ENCODE peak calls at places on chromosome 21, in ten cellular contexts. Q is fibroblast of pulmonary artery, L is cardiac fibroblast, R is A673, B is fibroblast of the aortic adventitia, C is tibial artery, W is thyroid gland, F is body of pancreas, Y is dorsolateral prefrontal cortex, Z is transverse colon. P is an unnamed sample.

GRCh38 chr21:35294231-35294898 is 245.3 kb upstream of the RUNX1 start:
- DNase-seq in Q (peak), L (peak), R (no peak), B (peak), C (no peak), W (no peak), F (peak), Y (no peak), Z (peak), P (peak)

GRCh38 chr21:38797470-38797869 is 8.3 kb upstream of the ETS2 start:
- DNase-seq in Q (no peak), L (no peak), R (no peak), B (no peak), C (no peak), W (no peak), F (no peak), Y (no peak), Z (peak), P (peak)

GRCh38 chr21:21028275-21028814 is 30.1 kb downstream of the NCAM2 start:
- DNase-seq in Q (peak), L (peak), R (no peak), B (peak), C (no peak), W (no peak), F (no peak), Y (no peak), Z (no peak), P (no peak)

GRCh38 chr21:34192646-34193285 is 119.4 kb downstream of the MRPS6 start:
- DNase-seq in Q (no peak), L (no peak), R (no peak), B (no peak), C (no peak), W (no peak), F (no peak), Y (no peak), Z (no peak), P (no peak)

GRCh38 chr21:39221282-39221996 is 38.2 kb upstream of the PSMG1 start:
- DNase-seq in Q (no peak), L (no peak), R (no peak), B (no peak), C (no peak), W (peak), F (no peak), Y (no peak), Z (no peak), P (no peak)

GRCh38 chr21:39610705-39611104 is 2.0 kb upstream of the B3GALT5 start:
- DNase-seq in Q (no peak), L (no peak), R (peak), B (no peak), C (no peak), W (no peak), F (peak), Y (no peak), Z (no peak), P (peak)

GRCh38 chr21:42403611-42404231 is at the start of gene UBASH3A:
- DNase-seq in Q (no peak), L (no peak), R (no peak), B (no peak), C (no peak), W (no peak), F (no peak), Y (no peak), Z (peak), P (no peak)

GRCh38 chr21:34606621-34607020 is 8.3 kb downstream of the RCAN1 start:
- DNase-seq in Q (no peak), L (no peak), R (no peak), B (no peak), C (no peak), W (no peak), F (no peak), Y (no peak), Z (no peak), P (no peak)

GRCh38 chr21:34004013-34004938 is 69.1 kb upstream of the MRPS6 start:
- DNase-seq in Q (no peak), L (no peak), R (no peak), B (peak), C (no peak), W (no peak), F (no peak), Y (no peak), Z (no peak), P (no peak)

GRCh38 chr21:37412603-37413360 is 46.2 kb downstream of the DYRK1A start:
- DNase-seq in Q (peak), L (peak), R (no peak), B (peak), C (no peak), W (no peak), F (no peak), Y (no peak), Z (no peak), P (no peak)

GRCh38 chr21:31526040-31526439 is 133.5 kb upstream of the SOD1 start:
- DNase-seq in Q (no peak), L (no peak), R (peak), B (no peak), C (no peak), W (no peak), F (no peak), Y (no peak), Z (no peak), P (no peak)

GRCh38 chr21:21063828-21064227 is 65.6 kb downstream of the NCAM2 start:
- DNase-seq in Q (no peak), L (no peak), R (no peak), B (no peak), C (no peak), W (no peak), F (no peak), Y (no peak), Z (no peak), P (no peak)

GRCh38 chr21:42786884-42787283 is 92.5 kb downstream of the WDR4 start:
- DNase-seq in Q (no peak), L (no peak), R (no peak), B (no peak), C (no peak), W (no peak), F (no peak), Y (no peak), Z (no peak), P (no peak)

GRCh38 chr21:36141513-36141925 is 6.6 kb downstream of the CBR3 start:
- DNase-seq in Q (peak), L (peak), R (peak), B (peak), C (peak), W (peak), F (peak), Y (no peak), Z (peak), P (peak)

GRCh38 chr21:31873275-31873695 is 465 bp downstream of the HUNK start:
- DNase-seq in Q (no peak), L (no peak), R (no peak), B (no peak), C (no peak), W (peak), F (peak), Y (no peak), Z (peak), P (no peak)

GRCh38 chr21:36917487-36918158 is 48.8 kb downstream of the HLCS start:
- DNase-seq in Q (peak), L (peak), R (peak), B (peak), C (no peak), W (no peak), F (peak), Y (no peak), Z (no peak), P (peak)

GRCh38 chr21:42360317-42360716 is 6.0 kb downstream of the TFF1 start:
- DNase-seq in Q (no peak), L (no peak), R (peak), B (no peak), C (no peak), W (no peak), F (no peak), Y (no peak), Z (no peak), P (no peak)

GRCh38 chr21:34029724-34030528 is 43.5 kb upstream of the MRPS6 start:
- DNase-seq in Q (peak), L (peak), R (peak), B (peak), C (no peak), W (peak), F (peak), Y (no peak), Z (peak), P (peak)

GRCh38 chr21:29372063-29372802 is 73.5 kb downstream of the BACH1 start:
- DNase-seq in Q (peak), L (peak), R (peak), B (peak), C (no peak), W (peak), F (peak), Y (no peak), Z (peak), P (peak)

GRCh38 chr21:34845521-34846213 is 176.9 kb downstream of the CLIC6 start:
- DNase-seq in Q (peak), L (peak), R (no peak), B (peak), C (no peak), W (no peak), F (no peak), Y (no peak), Z (peak), P (no peak)

GRCh38 chr21:29228306-29228705 is 70.4 kb upstream of the BACH1 start:
- DNase-seq in Q (no peak), L (peak), R (no peak), B (no peak), C (no peak), W (no peak), F (no peak), Y (no peak), Z (no peak), P (no peak)

GRCh38 chr21:46226920-46227599 is 1.5 kb downstream of the LSS start:
- DNase-seq in Q (peak), L (peak), R (peak), B (peak), C (no peak), W (no peak), F (peak), Y (no peak), Z (no peak), P (no peak)

GRCh38 chr21:34351786-34352241 is 12.0 kb upstream of the KCNE2 start:
- DNase-seq in Q (peak), L (peak), R (peak), B (peak), C (no peak), W (peak), F (peak), Y (no peak), Z (peak), P (peak)

GRCh38 chr21:46246345-46246744 is 17.8 kb upstream of the LSS start:
- DNase-seq in Q (no peak), L (no peak), R (no peak), B (no peak), C (no peak), W (no peak), F (no peak), Y (no peak), Z (no peak), P (no peak)

GRCh38 chr21:14713109-14713508 is 167.0 kb upstream of the SAMSN1 start:
- DNase-seq in Q (no peak), L (no peak), R (no peak), B (no peak), C (no peak), W (no peak), F (no peak), Y (no peak), Z (no peak), P (no peak)

GRCh38 chr21:33668620-33669019 is 26.3 kb downstream of the ITSN1 start:
- DNase-seq in Q (no peak), L (no peak), R (no peak), B (no peak), C (no peak), W (no peak), F (no peak), Y (no peak), Z (no peak), P (no peak)

GRCh38 chr21:33189237-33189636 is 40.5 kb upstream of the IFNAR2 start:
- DNase-seq in Q (no peak), L (no peak), R (no peak), B (no peak), C (no peak), W (no peak), F (no peak), Y (no peak), Z (no peak), P (no peak)

GRCh38 chr21:33541105-33541711 is 709 bp downstream of the GART start:
- DNase-seq in Q (peak), L (peak), R (peak), B (peak), C (no peak), W (no peak), F (no peak), Y (no peak), Z (no peak), P (no peak)

GRCh38 chr21:46498335-46499050 is 39.8 kb downstream of the DIP2A start:
- DNase-seq in Q (no peak), L (no peak), R (no peak), B (no peak), C (no peak), W (no peak), F (no peak), Y (no peak), Z (no peak), P (no peak)

GRCh38 chr21:38646213-38646837 is 148.0 kb upstream of the ERG start:
- DNase-seq in Q (no peak), L (peak), R (no peak), B (peak), C (no peak), W (no peak), F (no peak), Y (no peak), Z (no peak), P (no peak)

GRCh38 chr21:31181089-31181757 is 142.9 kb upstream of the KRTAP19-8 start:
- DNase-seq in Q (no peak), L (no peak), R (no peak), B (no peak), C (no peak), W (no peak), F (no peak), Y (no peak), Z (no peak), P (no peak)

GRCh38 chr21:41137401-41137800 is 30.6 kb upstream of the BACE2 start:
- DNase-seq in Q (no peak), L (no peak), R (no peak), B (no peak), C (no peak), W (no peak), F (peak), Y (no peak), Z (no peak), P (no peak)

GRCh38 chr21:27817061-27817460 is 850.2 kb upstream of the ADAMTS5 start:
- DNase-seq in Q (peak), L (peak), R (no peak), B (peak), C (no peak), W (no peak), F (no peak), Y (no peak), Z (no peak), P (no peak)
- H3K4me3 ChIP-seq in Q (no peak), L (no peak), R (no peak), B (no peak), C (no peak), W (no peak), F (no peak), Y (no peak), Z (no peak), P (no peak)

DNA sequence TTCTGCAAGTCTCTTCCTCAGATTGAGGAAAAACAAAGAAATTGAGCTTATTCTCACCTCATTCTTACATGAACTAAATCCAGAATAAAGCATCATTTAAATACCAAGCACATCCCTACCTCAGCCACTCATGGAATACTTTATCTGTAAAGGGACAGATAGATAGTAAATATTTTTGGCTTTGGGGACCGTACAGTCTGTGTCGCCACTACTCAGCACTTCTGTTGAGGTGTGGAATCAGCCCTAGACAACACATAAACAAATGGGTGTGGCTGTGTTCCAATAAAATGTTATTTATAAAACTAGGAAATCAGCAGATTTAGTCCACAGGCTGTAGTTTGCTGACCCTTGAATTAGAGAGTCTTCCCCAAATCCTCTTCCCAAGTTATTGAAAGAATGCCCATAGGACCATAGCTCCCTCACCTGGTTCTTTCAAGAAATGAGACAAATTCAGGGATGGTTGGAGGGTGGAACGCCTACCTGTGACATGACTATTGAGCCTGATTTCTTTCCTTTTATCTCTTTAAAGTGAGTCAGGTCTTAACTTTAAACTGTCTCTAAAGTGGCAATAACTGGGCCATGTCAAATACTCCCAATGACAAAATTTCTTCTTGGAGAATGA is 878.5 kb downstream of the USP25 start:
- DNase-seq in Q (peak), L (peak), R (no peak), B (peak), C (no peak), W (no peak), F (no peak), Y (no peak), Z (no peak), P (peak)
- TF ChIP-seq CTCF in Q (peak), L (peak), R (peak), B (peak), C (no peak), W (peak), F (no peak), Y (peak), Z (no peak), P (peak)

GRCh38 chr21:17775431-17776126 is 43.6 kb downstream of the C21orf91 start:
- DNase-seq in Q (no peak), L (no peak), R (no peak), B (no peak), C (no peak), W (no peak), F (no peak), Y (no peak), Z (peak), P (no peak)
- H3K4me3 ChIP-seq in Q (no peak), L (no peak), R (no peak), B (no peak), C (no peak), W (no peak), F (no peak), Y (no peak), Z (no peak), P (no peak)

GRCh38 chr21:44844256-44844655 is 26.4 kb upstream of the SUMO3 start:
- DNase-seq in Q (no peak), L (no peak), R (no peak), B (no peak), C (peak), W (no peak), F (no peak), Y (no peak), Z (no peak), P (no peak)

GRCh38 chr21:44847261-44848056 is 26.0 kb downstream of the PTTG1IP start:
- DNase-seq in Q (no peak), L (no peak), R (no peak), B (no peak), C (peak), W (no peak), F (no peak), Y (no peak), Z (no peak), P (no peak)

GRCh38 chr21:44846485-44847260 is 26.8 kb downstream of the PTTG1IP start:
- DNase-seq in Q (peak), L (peak), R (peak), B (peak), C (peak), W (peak), F (peak), Y (no peak), Z (peak), P (peak)

GRCh38 chr21:44846201-44846484 is 27.3 kb downstream of the PTTG1IP start:
- DNase-seq in Q (no peak), L (no peak), R (no peak), B (no peak), C (no peak), W (no peak), F (no peak), Y (no peak), Z (no peak), P (no peak)

DNA sequence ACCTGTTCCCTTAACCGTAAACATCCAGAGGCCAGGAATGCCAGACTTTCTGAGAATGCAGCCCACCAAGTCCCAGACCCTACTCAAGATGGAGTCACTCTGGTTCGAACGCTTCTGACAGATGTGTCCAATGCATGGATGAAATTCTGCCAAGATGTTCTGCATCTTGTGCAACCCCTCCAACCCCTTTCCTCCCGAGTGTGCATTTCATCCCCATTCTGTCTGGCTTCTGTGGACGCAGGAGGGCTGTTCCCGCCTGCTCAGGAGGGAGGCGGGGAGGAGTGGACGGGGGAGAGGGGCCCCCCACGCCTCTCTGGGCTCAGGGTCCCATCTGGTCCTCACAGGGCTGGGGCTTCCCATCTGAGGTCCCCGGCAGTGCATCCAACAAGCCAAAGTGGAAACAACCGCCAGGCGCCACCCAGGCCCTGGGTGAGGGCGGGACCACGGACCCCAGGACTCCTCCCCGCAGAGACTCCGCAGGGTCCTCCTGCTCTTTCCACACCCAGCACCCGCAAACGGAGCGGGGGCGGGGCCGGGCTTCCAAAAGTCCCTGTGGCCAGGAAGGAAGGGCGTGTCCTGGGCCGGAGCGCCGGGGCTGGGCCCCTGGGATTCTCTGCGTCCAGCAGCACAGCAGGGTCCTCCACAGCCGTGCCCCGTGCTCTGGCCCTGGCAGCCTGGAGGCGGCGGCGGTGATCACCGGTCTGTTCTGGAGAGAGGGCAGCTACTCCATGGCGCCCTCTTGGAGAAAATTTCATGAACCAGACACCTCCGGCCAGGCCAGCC is 27.7 kb upstream of the SUMO3 start:
- DNase-seq in Q (peak), L (peak), R (peak), B (peak), C (peak), W (peak), F (peak), Y (no peak), Z (peak), P (peak)
- TF ChIP-seq CTCF in Q (peak), L (peak), R (peak), B (peak), C (no peak), W (peak), F (peak), Y (peak), Z (peak), P (peak)

GRCh38 chr21:44919111-44919912 is 1.4 kb downstream of the ITGB2 start:
- DNase-seq in Q (no peak), L (no peak), R (no peak), B (no peak), C (no peak), W (no peak), F (no peak), Y (no peak), Z (no peak), P (no peak)
- H3K4me3 ChIP-seq in Q (no peak), L (no peak), R (no peak), B (no peak), C (peak), W (no peak), F (no peak), Y (peak), Z (peak), P (no peak)

DNA sequence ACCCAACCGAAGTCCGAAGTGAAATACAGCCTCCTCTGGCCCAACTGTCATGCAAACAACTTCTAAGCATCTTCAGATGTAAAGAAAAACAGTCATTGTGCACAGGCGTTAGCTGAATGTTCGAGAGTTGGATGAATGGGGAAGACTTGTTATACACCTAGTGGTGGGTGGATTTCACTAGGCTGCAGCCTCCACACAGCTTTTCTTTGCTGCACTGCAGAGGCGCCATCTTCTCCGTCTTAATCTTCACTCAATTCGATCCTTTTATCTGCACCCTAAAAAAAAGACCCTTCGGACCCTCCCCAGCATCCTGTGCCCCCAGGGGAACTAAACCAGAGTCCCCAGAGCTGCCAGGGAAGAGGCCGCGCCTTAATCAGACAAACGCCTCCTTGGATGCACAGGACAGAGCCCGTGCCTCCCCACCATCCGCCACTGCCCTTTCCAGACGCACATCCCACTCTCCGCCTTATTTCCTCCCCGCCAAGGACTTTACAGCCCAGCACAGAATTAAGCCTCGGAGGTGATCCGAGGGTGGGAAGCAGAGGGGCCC is 1.4 kb downstream of the APP start:
- DNase-seq in Q (peak), L (peak), R (peak), B (peak), C (peak), W (peak), F (peak), Y (no peak), Z (peak), P (peak)
- TF ChIP-seq CTCF in Q (peak), L (peak), R (peak), B (peak), C (peak), W (peak), F (peak), Y (peak), Z (peak), P (peak)